ENCODE peak calls at places on chromosomes 1 and 21, in nine cellular contexts. One of them, this sample, is unnamed. For H3K27me3, the result is how much of the 10 kb centered on the place peaks cover.

GRCh38 chr1:145892486-145893087 is 6.9 kb upstream of the ANKRD35 start:
- DNase-seq in lung: no peak
- DNase-seq in hepatocyte: peak
- DNase-seq in aorta: no peak
- DNase-seq in effector memory CD4-positive, alpha-beta T cell: no peak
- DNase-seq in fibroblast of lung: peak
- DNase-seq in AG04450: peak
- DNase-seq in esophagus squamous epithelium: no peak
- DNase-seq in heart left ventricle: no peak
- DNase-seq in this sample: no peak

GRCh38 chr1:233885196-233886028 is 19.1 kb upstream of the SLC35F3 start:
- DNase-seq in AG04450: no peak
- DNase-seq in aorta: no peak
- DNase-seq in fibroblast of lung: peak
- DNase-seq in esophagus squamous epithelium: no peak
- DNase-seq in heart left ventricle: no peak
- DNase-seq in effector memory CD4-positive, alpha-beta T cell: no peak
- DNase-seq in lung: no peak
- DNase-seq in hepatocyte: no peak
- DNase-seq in this sample: no peak

GRCh38 chr1:230680300-230681025 is 33.5 kb downstream of the AGT start:
- DNase-seq in heart left ventricle: no peak
- DNase-seq in lung: no peak
- DNase-seq in effector memory CD4-positive, alpha-beta T cell: no peak
- DNase-seq in esophagus squamous epithelium: no peak
- DNase-seq in aorta: no peak
- DNase-seq in fibroblast of lung: no peak
- DNase-seq in AG04450: no peak
- DNase-seq in hepatocyte: no peak
- DNase-seq in this sample: no peak

GRCh38 chr1:8560611-8561544 is 243.0 kb downstream of the SLC45A1 start:
- DNase-seq in esophagus squamous epithelium: no peak
- DNase-seq in aorta: no peak
- DNase-seq in effector memory CD4-positive, alpha-beta T cell: peak
- DNase-seq in lung: no peak
- DNase-seq in AG04450: no peak
- DNase-seq in heart left ventricle: no peak
- DNase-seq in hepatocyte: peak
- DNase-seq in fibroblast of lung: peak
- DNase-seq in this sample: peak

GRCh38 chr1:230976825-230977747 is 1.6 kb downstream of the TTC13 start:
- DNase-seq in aorta: no peak
- DNase-seq in heart left ventricle: no peak
- DNase-seq in AG04450: no peak
- DNase-seq in esophagus squamous epithelium: no peak
- DNase-seq in lung: no peak
- DNase-seq in fibroblast of lung: no peak
- DNase-seq in hepatocyte: no peak
- DNase-seq in effector memory CD4-positive, alpha-beta T cell: peak
- DNase-seq in this sample: peak

GRCh38 chr1:94622757-94623156 is 81.2 kb upstream of the F3 start:
- DNase-seq in esophagus squamous epithelium: no peak
- DNase-seq in AG04450: no peak
- DNase-seq in hepatocyte: peak
- DNase-seq in heart left ventricle: no peak
- DNase-seq in fibroblast of lung: peak
- DNase-seq in lung: no peak
- DNase-seq in aorta: peak
- DNase-seq in effector memory CD4-positive, alpha-beta T cell: no peak
- DNase-seq in this sample: no peak

GRCh38 chr1:165763442-165763841 is 5.2 kb downstream of the TMCO1 start:
- DNase-seq in esophagus squamous epithelium: no peak
- DNase-seq in effector memory CD4-positive, alpha-beta T cell: no peak
- DNase-seq in fibroblast of lung: no peak
- DNase-seq in AG04450: no peak
- DNase-seq in aorta: no peak
- DNase-seq in hepatocyte: no peak
- DNase-seq in lung: no peak
- DNase-seq in heart left ventricle: no peak
- DNase-seq in this sample: no peak

GRCh38 chr1:15323351-15323988 is 76.4 kb downstream of the FHAD1 start:
- DNase-seq in lung: peak
- DNase-seq in esophagus squamous epithelium: no peak
- DNase-seq in AG04450: peak
- DNase-seq in hepatocyte: peak
- DNase-seq in aorta: peak
- DNase-seq in heart left ventricle: peak
- DNase-seq in effector memory CD4-positive, alpha-beta T cell: peak
- DNase-seq in fibroblast of lung: peak
- DNase-seq in this sample: peak

GRCh38 chr1:38586993-38587646 is 272.5 kb downstream of the RRAGC start:
- DNase-seq in esophagus squamous epithelium: no peak
- DNase-seq in aorta: no peak
- DNase-seq in lung: peak
- DNase-seq in hepatocyte: peak
- DNase-seq in AG04450: no peak
- DNase-seq in effector memory CD4-positive, alpha-beta T cell: peak
- DNase-seq in fibroblast of lung: no peak
- DNase-seq in heart left ventricle: peak
- DNase-seq in this sample: peak

GRCh38 chr1:47772281-47772680 is 224.9 kb downstream of the TRABD2B start:
- DNase-seq in fibroblast of lung: no peak
- DNase-seq in aorta: no peak
- DNase-seq in esophagus squamous epithelium: no peak
- DNase-seq in heart left ventricle: peak
- DNase-seq in AG04450: no peak
- DNase-seq in hepatocyte: no peak
- DNase-seq in lung: no peak
- DNase-seq in effector memory CD4-positive, alpha-beta T cell: no peak
- DNase-seq in this sample: no peak

GRCh38 chr1:78171736-78172590 is 126.2 kb downstream of the GIPC2 start:
- DNase-seq in heart left ventricle: no peak
- DNase-seq in AG04450: no peak
- DNase-seq in hepatocyte: no peak
- DNase-seq in lung: no peak
- DNase-seq in effector memory CD4-positive, alpha-beta T cell: no peak
- DNase-seq in aorta: no peak
- DNase-seq in esophagus squamous epithelium: no peak
- DNase-seq in fibroblast of lung: peak
- DNase-seq in this sample: no peak

GRCh38 chr1:159826436-159827101 is at the start of gene SLAMF8:
- DNase-seq in esophagus squamous epithelium: no peak
- DNase-seq in heart left ventricle: no peak
- DNase-seq in fibroblast of lung: no peak
- DNase-seq in hepatocyte: no peak
- DNase-seq in AG04450: no peak
- DNase-seq in lung: peak
- DNase-seq in aorta: peak
- DNase-seq in effector memory CD4-positive, alpha-beta T cell: no peak
- DNase-seq in this sample: peak

GRCh38 chr1:150809651-150810050 is 1.6 kb upstream of the CTSK start:
- DNase-seq in aorta: no peak
- DNase-seq in esophagus squamous epithelium: no peak
- DNase-seq in heart left ventricle: no peak
- DNase-seq in hepatocyte: no peak
- DNase-seq in fibroblast of lung: peak
- DNase-seq in effector memory CD4-positive, alpha-beta T cell: no peak
- DNase-seq in lung: no peak
- DNase-seq in AG04450: no peak
- DNase-seq in this sample: no peak

GRCh38 chr1:172351761-172352161 is 68.7 kb upstream of the C1orf105 start:
- DNase-seq in AG04450: peak
- DNase-seq in heart left ventricle: no peak
- DNase-seq in aorta: no peak
- DNase-seq in effector memory CD4-positive, alpha-beta T cell: no peak
- DNase-seq in hepatocyte: no peak
- DNase-seq in fibroblast of lung: peak
- DNase-seq in esophagus squamous epithelium: no peak
- DNase-seq in lung: no peak
- DNase-seq in this sample: no peak

GRCh38 chr21:33230518-33231324 is 983 bp downstream of the IFNAR2 start:
- DNase-seq in effector memory CD4-positive, alpha-beta T cell: peak
- DNase-seq in fibroblast of lung: peak
- DNase-seq in lung: peak
- DNase-seq in esophagus squamous epithelium: no peak
- DNase-seq in AG04450: no peak
- DNase-seq in heart left ventricle: peak
- DNase-seq in hepatocyte: peak
- DNase-seq in aorta: peak
- DNase-seq in this sample: peak

GRCh38 chr1:15732686-15733081 is 3.4 kb upstream of the SLC25A34 start:
- DNase-seq in lung: no peak
- DNase-seq in AG04450: no peak
- DNase-seq in hepatocyte: no peak
- DNase-seq in effector memory CD4-positive, alpha-beta T cell: no peak
- DNase-seq in esophagus squamous epithelium: no peak
- DNase-seq in fibroblast of lung: no peak
- DNase-seq in aorta: no peak
- DNase-seq in heart left ventricle: no peak
- DNase-seq in this sample: no peak

GRCh38 chr1:242739246-242739645 is 214.7 kb upstream of the PLD5 start:
- DNase-seq in aorta: no peak
- DNase-seq in AG04450: no peak
- DNase-seq in effector memory CD4-positive, alpha-beta T cell: no peak
- DNase-seq in lung: no peak
- DNase-seq in heart left ventricle: no peak
- DNase-seq in fibroblast of lung: no peak
- DNase-seq in hepatocyte: no peak
- DNase-seq in esophagus squamous epithelium: no peak
- DNase-seq in this sample: no peak
- H3K27me3 ChIP-seq in aorta: under half
- H3K27me3 ChIP-seq in AG04450: under half
- H3K27me3 ChIP-seq in effector memory CD4-positive, alpha-beta T cell: under half
- H3K27me3 ChIP-seq in lung: under half
- H3K27me3 ChIP-seq in heart left ventricle: under half
- H3K27me3 ChIP-seq in fibroblast of lung: under half
- H3K27me3 ChIP-seq in hepatocyte: under half
- H3K27me3 ChIP-seq in esophagus squamous epithelium: under half
- H3K27me3 ChIP-seq in this sample: under half

DNA sequence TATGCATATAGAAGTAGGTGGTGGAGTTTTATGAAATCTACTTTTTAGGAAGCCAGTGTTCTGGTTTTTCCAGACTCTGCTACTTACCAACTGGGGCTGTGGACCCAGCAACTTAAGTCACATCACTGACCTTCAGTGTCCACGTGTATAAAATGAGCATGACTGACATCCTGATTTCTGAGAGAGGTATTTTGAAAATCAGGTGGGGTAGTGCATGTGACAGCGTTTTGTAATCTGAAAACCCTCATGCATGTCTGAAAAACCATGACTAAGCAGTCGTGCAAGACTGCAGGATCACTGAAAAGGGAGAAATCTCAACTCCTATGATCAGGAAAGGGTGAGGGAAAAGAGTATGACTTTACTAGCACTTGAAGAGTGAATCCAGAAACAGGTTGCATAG is 26.1 kb downstream of the CR1L start:
- DNase-seq in hepatocyte: no peak
- DNase-seq in aorta: no peak
- DNase-seq in heart left ventricle: no peak
- DNase-seq in fibroblast of lung: no peak
- DNase-seq in lung: no peak
- DNase-seq in AG04450: no peak
- DNase-seq in esophagus squamous epithelium: no peak
- DNase-seq in effector memory CD4-positive, alpha-beta T cell: no peak
- DNase-seq in this sample: no peak
- H3K27me3 ChIP-seq in hepatocyte: under half
- H3K27me3 ChIP-seq in aorta: under half
- H3K27me3 ChIP-seq in heart left ventricle: half or more
- H3K27me3 ChIP-seq in fibroblast of lung: under half
- H3K27me3 ChIP-seq in lung: under half
- H3K27me3 ChIP-seq in AG04450: under half
- H3K27me3 ChIP-seq in esophagus squamous epithelium: under half
- H3K27me3 ChIP-seq in effector memory CD4-positive, alpha-beta T cell: under half
- H3K27me3 ChIP-seq in this sample: under half

GRCh38 chr1:41712687-41713086 is 206.0 kb downstream of the HIVEP3 start:
- DNase-seq in effector memory CD4-positive, alpha-beta T cell: no peak
- DNase-seq in fibroblast of lung: no peak
- DNase-seq in hepatocyte: no peak
- DNase-seq in esophagus squamous epithelium: no peak
- DNase-seq in AG04450: no peak
- DNase-seq in aorta: no peak
- DNase-seq in heart left ventricle: no peak
- DNase-seq in lung: no peak
- DNase-seq in this sample: no peak

GRCh38 chr1:41712081-41712480 is 206.6 kb downstream of the HIVEP3 start:
- DNase-seq in lung: no peak
- DNase-seq in esophagus squamous epithelium: no peak
- DNase-seq in effector memory CD4-positive, alpha-beta T cell: no peak
- DNase-seq in AG04450: no peak
- DNase-seq in aorta: no peak
- DNase-seq in fibroblast of lung: no peak
- DNase-seq in heart left ventricle: no peak
- DNase-seq in hepatocyte: no peak
- DNase-seq in this sample: no peak

GRCh38 chr1:41709873-41710272 is 208.8 kb downstream of the HIVEP3 start:
- DNase-seq in lung: no peak
- DNase-seq in AG04450: no peak
- DNase-seq in hepatocyte: no peak
- DNase-seq in esophagus squamous epithelium: no peak
- DNase-seq in heart left ventricle: no peak
- DNase-seq in aorta: no peak
- DNase-seq in effector memory CD4-positive, alpha-beta T cell: no peak
- DNase-seq in fibroblast of lung: no peak
- DNase-seq in this sample: no peak

GRCh38 chr1:41711581-41711980 is 207.1 kb downstream of the HIVEP3 start:
- DNase-seq in lung: no peak
- DNase-seq in aorta: no peak
- DNase-seq in effector memory CD4-positive, alpha-beta T cell: no peak
- DNase-seq in esophagus squamous epithelium: no peak
- DNase-seq in heart left ventricle: no peak
- DNase-seq in fibroblast of lung: no peak
- DNase-seq in AG04450: no peak
- DNase-seq in hepatocyte: no peak
- DNase-seq in this sample: no peak

GRCh38 chr1:41710980-41711379 is 207.7 kb downstream of the HIVEP3 start:
- DNase-seq in esophagus squamous epithelium: no peak
- DNase-seq in aorta: no peak
- DNase-seq in lung: no peak
- DNase-seq in effector memory CD4-positive, alpha-beta T cell: no peak
- DNase-seq in heart left ventricle: no peak
- DNase-seq in hepatocyte: no peak
- DNase-seq in fibroblast of lung: no peak
- DNase-seq in AG04450: no peak
- DNase-seq in this sample: no peak
- H3K27me3 ChIP-seq in esophagus squamous epithelium: under half
- H3K27me3 ChIP-seq in aorta: under half
- H3K27me3 ChIP-seq in lung: under half
- H3K27me3 ChIP-seq in effector memory CD4-positive, alpha-beta T cell: under half
- H3K27me3 ChIP-seq in heart left ventricle: under half
- H3K27me3 ChIP-seq in hepatocyte: under half
- H3K27me3 ChIP-seq in fibroblast of lung: under half
- H3K27me3 ChIP-seq in AG04450: under half
- H3K27me3 ChIP-seq in this sample: under half

DNA sequence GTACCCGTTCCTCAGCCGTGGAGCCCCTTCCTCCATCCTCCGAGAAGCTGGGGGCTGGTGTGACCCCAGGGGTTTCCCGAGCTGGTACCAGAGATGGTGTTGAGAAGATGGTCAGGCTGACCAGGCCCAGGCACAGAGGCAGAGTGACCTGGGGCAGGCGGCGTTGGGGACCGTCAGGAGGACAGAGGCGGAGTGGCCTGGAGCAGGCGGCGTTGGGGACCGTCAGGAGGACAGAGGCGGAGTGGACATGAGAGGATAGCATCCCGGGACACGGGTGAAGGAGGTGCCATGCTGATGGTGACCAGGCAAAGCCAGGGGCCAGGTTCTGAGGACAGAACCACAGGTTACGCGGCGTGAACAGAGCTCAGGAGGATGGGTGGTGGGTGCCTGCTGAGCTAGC is 75.9 kb upstream of the TTC34 start:
- DNase-seq in AG04450: no peak
- DNase-seq in lung: no peak
- DNase-seq in esophagus squamous epithelium: no peak
- DNase-seq in heart left ventricle: no peak
- DNase-seq in hepatocyte: no peak
- DNase-seq in effector memory CD4-positive, alpha-beta T cell: no peak
- DNase-seq in fibroblast of lung: no peak
- DNase-seq in aorta: no peak
- DNase-seq in this sample: no peak
- H3K27me3 ChIP-seq in AG04450: under half
- H3K27me3 ChIP-seq in lung: under half
- H3K27me3 ChIP-seq in esophagus squamous epithelium: under half
- H3K27me3 ChIP-seq in heart left ventricle: under half
- H3K27me3 ChIP-seq in hepatocyte: under half
- H3K27me3 ChIP-seq in effector memory CD4-positive, alpha-beta T cell: under half
- H3K27me3 ChIP-seq in fibroblast of lung: under half
- H3K27me3 ChIP-seq in aorta: under half
- H3K27me3 ChIP-seq in this sample: under half

This sample was measured in CD8-positive, alpha-beta memory T cell.